ENCODE peak calls at places on chromosomes 7 and 10, in eight cellular contexts. K is mucosa of descending colon, P is HCT116, W is fibroblast of mammary gland, T is left ventricle myocardium inferior, C is GM13976, E is dorsolateral prefrontal cortex, H is upper lobe of right lung. Z is an unnamed sample.

GRCh38 chr10:115432188-115432819 is 339.1 kb downstream of the ATRNL1 start:
- DNase-seq in K (no peak), P (peak; percentile 26), W (peak; percentile 7), T (no peak), C (no peak), E (no peak), H (no peak), Z (no peak)

GRCh38 chr10:94042001-94042813 is 48.5 kb downstream of the PLCE1 start:
- DNase-seq in K (peak; percentile 38), P (peak; percentile 12), W (peak; percentile 87), T (no peak), C (no peak), E (no peak), H (no peak), Z (peak; percentile 25)

GRCh38 chr7:151346180-151346769 is 4.7 kb downstream of the NUB1 start:
- DNase-seq in K (peak; percentile 27), P (no peak), W (no peak), T (no peak), C (no peak), E (no peak), H (no peak), Z (peak; percentile 4)

GRCh38 chr7:128041203-128041602 is 10.0 kb upstream of the LRRC4 start:
- DNase-seq in K (peak; percentile 26), P (no peak), W (peak; percentile 88), T (no peak), C (no peak), E (no peak), H (no peak), Z (peak; percentile 54)

GRCh38 chr10:15587271-15587670 is 132.5 kb downstream of the ITGA8 start:
- DNase-seq in K (no peak), P (no peak), W (no peak), T (no peak), C (no peak), E (no peak), H (no peak), Z (no peak)

GRCh38 chr7:142629588-142630260 is 119.5 kb upstream of the PRSS1 start:
- DNase-seq in K (no peak), P (no peak), W (peak; percentile 41), T (no peak), C (no peak), E (no peak), H (no peak), Z (no peak)

GRCh38 chr7:143401265-143401664 is 7.4 kb downstream of the EPHA1 start:
- DNase-seq in K (no peak), P (no peak), W (no peak), T (no peak), C (no peak), E (no peak), H (no peak), Z (no peak)

GRCh38 chr7:7176421-7177043 is 5.8 kb upstream of the C1GALT1 start:
- DNase-seq in K (no peak), P (peak; percentile 76), W (peak; percentile 95), T (no peak), C (no peak), E (no peak), H (no peak), Z (peak; percentile 33)

GRCh38 chr10:60869916-60870728 is 73.9 kb downstream of the RHOBTB1 start:
- DNase-seq in K (no peak), P (no peak), W (no peak), T (no peak), C (no peak), E (no peak), H (no peak), Z (no peak)

GRCh38 chr7:105621617-105622016 is 40.3 kb upstream of the EFCAB10 start:
- DNase-seq in K (peak; percentile 16), P (no peak), W (peak; percentile 33), T (peak; percentile 52), C (no peak), E (peak; percentile 65), H (peak; percentile 10), Z (no peak)

GRCh38 chr7:85890244-85890811 is 703.5 kb upstream of the SEMA3D start:
- DNase-seq in K (no peak), P (peak; percentile 6), W (peak; percentile 34), T (no peak), C (peak; percentile 39), E (no peak), H (no peak), Z (no peak)

GRCh38 chr10:11403116-11403515 is 208.3 kb downstream of the USP6NL start:
- DNase-seq in K (peak; percentile 40), P (no peak), W (no peak), T (no peak), C (no peak), E (no peak), H (no peak), Z (no peak)

GRCh38 chr10:111233439-111233838 is 156.6 kb downstream of the ADRA2A start:
- DNase-seq in K (no peak), P (no peak), W (peak; percentile 4), T (no peak), C (no peak), E (no peak), H (no peak), Z (no peak)

GRCh38 chr7:12571691-12572090 is 1.2 kb downstream of the SCIN start:
- DNase-seq in K (peak; percentile 20), P (no peak), W (no peak), T (no peak), C (no peak), E (no peak), H (no peak), Z (peak; percentile 49)

GRCh38 chr7:12567015-12567414 is 3.5 kb upstream of the SCIN start:
- DNase-seq in K (no peak), P (no peak), W (no peak), T (no peak), C (peak; percentile 62), E (no peak), H (no peak), Z (no peak)

GRCh38 chr7:12570148-12570528 is 382 bp upstream of the SCIN start:
- DNase-seq in K (peak; percentile 41), P (no peak), W (peak; percentile 8), T (no peak), C (peak; percentile 19), E (no peak), H (peak; percentile 72), Z (peak; percentile 64)

GRCh38 chr7:12570529-12571461 is at the start of gene SCIN:
- DNase-seq in K (peak; percentile 84), P (no peak), W (peak; percentile 10), T (peak; percentile 22), C (peak; percentile 27), E (peak; percentile 49), H (peak; percentile 83), Z (peak; percentile 77)

DNA sequence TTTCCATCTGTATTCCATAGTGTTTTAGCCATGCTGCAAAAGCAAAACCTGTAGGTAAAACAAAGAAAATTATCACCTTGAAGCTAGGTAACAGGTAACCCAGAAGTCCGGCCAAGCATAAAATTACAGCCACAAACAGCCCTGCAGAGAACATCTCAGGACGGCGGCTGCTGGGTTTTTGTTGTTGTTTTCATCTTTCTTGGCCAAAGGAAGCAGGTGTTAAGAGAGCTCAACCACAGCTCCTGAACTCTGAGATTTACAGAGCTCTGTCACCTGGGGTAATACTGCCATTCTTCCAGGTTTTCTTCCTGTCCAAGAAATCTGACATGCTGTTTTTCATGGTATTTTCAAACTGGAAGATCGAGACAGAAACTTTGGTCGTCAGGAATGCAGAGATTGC is 847 bp upstream of the SCIN start:
- DNase-seq in K (no peak), P (no peak), W (no peak), T (no peak), C (no peak), E (no peak), H (no peak), Z (no peak)
- TF ChIP-seq CTCF in K (no peak), P (no peak), W (no peak), T (no peak), C (no peak), E (no peak), H (no peak), Z (no peak)

DNA sequence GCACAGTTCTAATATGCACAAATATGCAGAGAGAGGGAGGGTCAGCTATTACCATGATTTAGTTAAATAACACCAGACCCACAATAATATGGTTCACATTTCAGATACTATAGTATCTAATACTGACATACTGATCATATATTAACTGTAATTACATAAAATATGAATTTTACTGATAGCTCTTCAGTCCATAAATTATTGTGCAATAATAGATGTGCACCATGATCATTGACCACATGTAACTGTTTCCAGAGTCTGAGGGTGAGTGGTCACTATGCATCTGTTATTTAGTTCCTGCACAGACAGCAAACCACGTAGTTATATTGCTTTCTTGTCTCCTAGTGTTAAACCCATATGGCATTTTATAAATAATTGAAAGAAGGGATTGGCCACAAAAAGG is 29.3 kb downstream of the PPP1R17 start:
- DNase-seq in K (no peak), P (no peak), W (no peak), T (no peak), C (no peak), E (no peak), H (no peak), Z (no peak)
- TF ChIP-seq CTCF in K (no peak), P (no peak), W (no peak), T (no peak), C (no peak), E (no peak), H (no peak), Z (no peak)

DNA sequence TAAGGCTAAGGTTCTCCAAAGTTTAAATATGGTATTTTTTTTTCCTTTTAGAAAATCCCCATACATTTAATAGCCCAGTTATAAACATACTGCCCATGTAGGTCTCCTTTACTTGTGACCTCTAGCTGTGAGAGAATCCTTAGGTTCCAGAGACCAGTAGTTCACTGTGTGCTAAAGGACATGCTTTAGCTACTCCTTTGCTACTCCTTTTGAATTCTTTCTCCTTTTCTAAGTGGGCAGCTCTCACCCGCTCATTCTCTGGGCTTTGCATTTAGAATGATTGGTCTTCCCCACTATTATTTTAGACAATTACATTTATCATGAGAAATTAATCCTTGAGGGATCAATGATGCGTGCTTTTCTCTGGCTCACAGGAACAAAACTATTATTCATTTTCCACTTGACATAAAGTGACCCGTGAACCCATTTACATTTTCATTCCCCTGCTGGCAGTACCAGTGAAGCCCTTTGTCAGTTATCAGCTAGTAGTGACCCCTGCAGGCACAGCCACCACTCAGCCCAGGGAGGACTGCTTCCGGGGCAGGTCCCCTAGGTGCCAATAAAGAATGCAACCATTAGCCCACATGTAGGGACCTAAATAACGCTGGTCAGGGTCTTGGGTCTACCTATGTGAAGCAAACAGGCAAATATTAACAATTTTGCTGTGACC is 844.3 kb downstream of the CNTNAP2 start:
- DNase-seq in K (no peak), P (no peak), W (no peak), T (no peak), C (no peak), E (no peak), H (no peak), Z (no peak)
- TF ChIP-seq CTCF in K (no peak), P (no peak), W (no peak), T (no peak), C (no peak), E (no peak), H (no peak), Z (no peak)

GRCh38 chr7:117381357-117381756 is 45.9 kb downstream of the ASZ1 start:
- DNase-seq in K (no peak), P (no peak), W (no peak), T (no peak), C (no peak), E (no peak), H (no peak), Z (no peak)
- TF ChIP-seq CTCF in K (no peak), P (peak; percentile 9), W (peak; percentile 8), T (no peak), C (no peak), E (peak; percentile 19), H (no peak), Z (no peak)

GRCh38 chr7:80392229-80393169 is 119.4 kb downstream of the GNAT3 start:
- DNase-seq in K (no peak), P (peak; percentile 7), W (peak; percentile 57), T (no peak), C (peak; percentile 8), E (no peak), H (no peak), Z (no peak)
- TF ChIP-seq CTCF in K (no peak), P (peak; percentile 48), W (peak; percentile 57), T (peak; percentile 74), C (no peak), E (peak; percentile 74), H (peak; percentile 58), Z (no peak)

GRCh38 chr10:34826221-34826620 is 11.1 kb upstream of the PARD3 start:
- DNase-seq in K (no peak), P (peak; percentile 48), W (no peak), T (no peak), C (no peak), E (no peak), H (no peak), Z (no peak)
- TF ChIP-seq CTCF in K (no peak), P (peak; percentile 22), W (no peak), T (no peak), C (no peak), E (no peak), H (no peak), Z (no peak)